ENCODE peak calls at places on chromosomes 12 and 14, in five cellular contexts. One of them, this sample, is unnamed.

GRCh38 chr14:34713681-34714319 is 593 bp downstream of the CFL2 start:
- DNase-seq in keratinocyte: no peak
- DNase-seq in CD8-positive, alpha-beta T cell: no peak
- DNase-seq in HCT116: no peak
- DNase-seq in cardiac muscle cell: peak; percentile 38
- DNase-seq in this sample: peak; percentile 55

GRCh38 chr14:64591809-64592208 is 42.0 kb downstream of the PPP1R36 start:
- DNase-seq in keratinocyte: no peak
- DNase-seq in HCT116: no peak
- DNase-seq in cardiac muscle cell: no peak
- DNase-seq in CD8-positive, alpha-beta T cell: no peak
- DNase-seq in this sample: no peak

GRCh38 chr14:105503918-105504692 is 13.1 kb downstream of the TEDC1 start:
- DNase-seq in CD8-positive, alpha-beta T cell: no peak
- DNase-seq in HCT116: no peak
- DNase-seq in cardiac muscle cell: no peak
- DNase-seq in keratinocyte: no peak
- DNase-seq in this sample: no peak

GRCh38 chr12:6215932-6216494 is 15.8 kb downstream of the CD9 start:
- DNase-seq in keratinocyte: peak; percentile 97
- DNase-seq in CD8-positive, alpha-beta T cell: no peak
- DNase-seq in cardiac muscle cell: no peak
- DNase-seq in HCT116: peak; percentile 93
- DNase-seq in this sample: no peak

GRCh38 chr12:11727133-11727664 is 77.7 kb downstream of the ETV6 start:
- DNase-seq in HCT116: no peak
- DNase-seq in CD8-positive, alpha-beta T cell: no peak
- DNase-seq in keratinocyte: no peak
- DNase-seq in cardiac muscle cell: no peak
- DNase-seq in this sample: no peak

GRCh38 chr12:68189766-68190700 is 30.5 kb upstream of the IFNG start:
- DNase-seq in CD8-positive, alpha-beta T cell: no peak
- DNase-seq in keratinocyte: no peak
- DNase-seq in cardiac muscle cell: no peak
- DNase-seq in HCT116: peak; percentile 13
- DNase-seq in this sample: no peak

GRCh38 chr12:120369476-120370342 is 745 bp upstream of the MSI1 start:
- DNase-seq in keratinocyte: no peak
- DNase-seq in HCT116: no peak
- DNase-seq in cardiac muscle cell: peak; percentile 28
- DNase-seq in CD8-positive, alpha-beta T cell: no peak
- DNase-seq in this sample: no peak

GRCh38 chr14:68663385-68664076 is 129.3 kb downstream of the ZFP36L1 start:
- DNase-seq in HCT116: no peak
- DNase-seq in keratinocyte: no peak
- DNase-seq in CD8-positive, alpha-beta T cell: no peak
- DNase-seq in cardiac muscle cell: no peak
- DNase-seq in this sample: no peak

GRCh38 chr14:68726093-68726695 is 66.7 kb downstream of the ZFP36L1 start:
- DNase-seq in keratinocyte: no peak
- DNase-seq in CD8-positive, alpha-beta T cell: no peak
- DNase-seq in HCT116: no peak
- DNase-seq in cardiac muscle cell: no peak
- DNase-seq in this sample: no peak

GRCh38 chr14:98321838-98322237 is 950.2 kb downstream of the BCL11B start:
- DNase-seq in CD8-positive, alpha-beta T cell: no peak
- DNase-seq in HCT116: no peak
- DNase-seq in keratinocyte: no peak
- DNase-seq in cardiac muscle cell: no peak
- DNase-seq in this sample: no peak

GRCh38 chr14:75223664-75224154 is 47.3 kb upstream of the TMED10 start:
- DNase-seq in CD8-positive, alpha-beta T cell: no peak
- DNase-seq in HCT116: no peak
- DNase-seq in keratinocyte: no peak
- DNase-seq in cardiac muscle cell: peak; percentile 34
- DNase-seq in this sample: peak; percentile 60

GRCh38 chr12:2876431-2877046 is 435 bp downstream of the FOXM1 start:
- DNase-seq in keratinocyte: no peak
- DNase-seq in cardiac muscle cell: no peak
- DNase-seq in HCT116: no peak
- DNase-seq in CD8-positive, alpha-beta T cell: no peak
- DNase-seq in this sample: peak; percentile 36

GRCh38 chr14:38207830-38208815 is at the start of gene SSTR1:
- DNase-seq in CD8-positive, alpha-beta T cell: no peak
- DNase-seq in HCT116: no peak
- DNase-seq in keratinocyte: no peak
- DNase-seq in cardiac muscle cell: peak; percentile 27
- DNase-seq in this sample: no peak
- H3K4me3 ChIP-seq in CD8-positive, alpha-beta T cell: peak within 1 kb of the TSS; percentile 28
- H3K4me3 ChIP-seq in HCT116: no peak within 1 kb of the TSS
- H3K4me3 ChIP-seq in keratinocyte: no peak within 1 kb of the TSS
- H3K4me3 ChIP-seq in cardiac muscle cell: peak within 1 kb of the TSS; percentile 12
- H3K4me3 ChIP-seq in this sample: no peak within 1 kb of the TSS

GRCh38 chr12:79559591-79559990 is 131.2 kb downstream of the PAWR start:
- DNase-seq in HCT116: no peak
- DNase-seq in CD8-positive, alpha-beta T cell: no peak
- DNase-seq in cardiac muscle cell: no peak
- DNase-seq in keratinocyte: no peak
- DNase-seq in this sample: no peak

GRCh38 chr12:79560165-79560889 is 130.4 kb downstream of the PAWR start:
- DNase-seq in cardiac muscle cell: no peak
- DNase-seq in HCT116: no peak
- DNase-seq in keratinocyte: no peak
- DNase-seq in CD8-positive, alpha-beta T cell: no peak
- DNase-seq in this sample: no peak

GRCh38 chr12:79566452-79566851 is 124.3 kb downstream of the PAWR start:
- DNase-seq in cardiac muscle cell: no peak
- DNase-seq in keratinocyte: no peak
- DNase-seq in HCT116: no peak
- DNase-seq in CD8-positive, alpha-beta T cell: no peak
- DNase-seq in this sample: no peak

GRCh38 chr12:79561401-79562132 is 129.2 kb downstream of the PAWR start:
- DNase-seq in keratinocyte: no peak
- DNase-seq in HCT116: no peak
- DNase-seq in CD8-positive, alpha-beta T cell: no peak
- DNase-seq in cardiac muscle cell: no peak
- DNase-seq in this sample: no peak

DNA sequence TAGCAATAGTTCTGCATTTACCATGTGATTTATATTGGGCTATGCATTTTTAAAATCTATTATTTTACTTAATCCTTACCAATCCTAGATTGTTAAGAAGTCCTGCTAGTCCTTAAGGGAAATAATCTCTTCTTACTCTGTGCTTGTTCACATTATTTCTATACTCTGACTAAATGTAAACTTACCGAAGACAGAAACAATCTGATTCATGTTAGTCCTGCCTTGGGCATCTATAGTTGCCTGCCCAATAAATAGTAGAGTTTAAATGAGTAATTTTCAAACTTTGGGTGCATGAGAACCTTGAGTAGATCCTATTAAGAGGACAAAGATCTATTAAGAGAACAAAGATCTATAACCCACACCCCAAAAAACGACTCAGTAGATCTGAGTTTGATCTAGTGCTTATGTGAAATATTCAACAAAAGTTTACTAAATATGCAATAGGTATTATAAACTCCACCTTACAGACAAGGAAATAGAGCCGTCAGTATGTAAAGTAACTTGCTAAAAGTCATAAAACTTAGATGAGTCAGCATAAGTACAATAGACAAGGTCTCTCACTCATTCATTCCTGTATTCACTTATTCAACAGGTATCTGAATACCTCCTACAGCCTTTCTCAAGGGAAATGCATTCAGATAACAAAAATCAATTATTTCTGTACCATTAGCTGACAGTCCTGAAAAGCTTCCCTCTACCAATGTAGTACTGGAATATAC is 127.6 kb downstream of the PAWR start:
- DNase-seq in CD8-positive, alpha-beta T cell: no peak
- DNase-seq in keratinocyte: no peak
- DNase-seq in HCT116: no peak
- DNase-seq in cardiac muscle cell: no peak
- DNase-seq in this sample: no peak
- H3K9me3 ChIP-seq in CD8-positive, alpha-beta T cell: no peaks in the 10 kb centered on the region
- H3K9me3 ChIP-seq in keratinocyte: no peaks in the 10 kb centered on the region
- H3K9me3 ChIP-seq in HCT116: no peaks in the 10 kb centered on the region
- H3K9me3 ChIP-seq in cardiac muscle cell: no peaks in the 10 kb centered on the region
- H3K9me3 ChIP-seq in this sample: peaks cover 3% of the 10 kb centered on the region

GRCh38 chr12:57477710-57478681 is 1.7 kb downstream of the ARHGAP9 start:
- DNase-seq in HCT116: no peak
- DNase-seq in keratinocyte: no peak
- DNase-seq in CD8-positive, alpha-beta T cell: no peak
- DNase-seq in cardiac muscle cell: no peak
- DNase-seq in this sample: no peak

GRCh38 chr12:57475271-57476161 is 4.2 kb downstream of the ARHGAP9 start:
- DNase-seq in HCT116: no peak
- DNase-seq in keratinocyte: no peak
- DNase-seq in cardiac muscle cell: peak; percentile 45
- DNase-seq in CD8-positive, alpha-beta T cell: no peak
- DNase-seq in this sample: no peak

GRCh38 chr12:57474862-57475261 is 4.8 kb downstream of the ARHGAP9 start:
- DNase-seq in HCT116: no peak
- DNase-seq in cardiac muscle cell: no peak
- DNase-seq in CD8-positive, alpha-beta T cell: no peak
- DNase-seq in keratinocyte: no peak
- DNase-seq in this sample: no peak

GRCh38 chr12:57476993-57477709 is 2.5 kb downstream of the ARHGAP9 start:
- DNase-seq in HCT116: no peak
- DNase-seq in keratinocyte: no peak
- DNase-seq in cardiac muscle cell: no peak
- DNase-seq in CD8-positive, alpha-beta T cell: no peak
- DNase-seq in this sample: no peak

GRCh38 chr12:57476162-57476992 is 3.3 kb downstream of the ARHGAP9 start:
- DNase-seq in HCT116: no peak
- DNase-seq in CD8-positive, alpha-beta T cell: peak; percentile 50
- DNase-seq in keratinocyte: no peak
- DNase-seq in cardiac muscle cell: no peak
- DNase-seq in this sample: no peak
- H3K4me3 ChIP-seq in HCT116: no peak overlapping the region
- H3K4me3 ChIP-seq in CD8-positive, alpha-beta T cell: peak overlapping the region; percentile 83
- H3K4me3 ChIP-seq in keratinocyte: no peak overlapping the region
- H3K4me3 ChIP-seq in cardiac muscle cell: peak overlapping the region; percentile 20
- H3K4me3 ChIP-seq in this sample: no peak overlapping the region

DNA sequence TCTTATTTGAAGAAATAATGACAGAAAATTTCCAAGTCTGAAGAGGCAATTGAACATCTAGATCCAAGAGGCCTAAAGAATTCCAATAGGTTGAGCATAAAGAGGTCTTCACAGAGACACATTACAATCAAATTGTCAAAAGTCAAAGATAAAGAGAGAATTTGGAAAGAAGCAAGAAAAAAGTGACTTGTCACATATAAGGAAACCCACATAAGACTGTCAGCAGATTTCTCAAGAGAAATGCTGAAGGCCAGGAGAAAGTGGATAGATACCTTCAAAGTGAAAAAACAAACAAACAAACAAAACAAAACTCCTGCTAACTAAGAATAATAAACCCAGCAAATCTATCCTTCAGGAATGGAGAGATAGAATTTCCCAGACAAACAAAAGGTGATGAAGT is 118.1 kb upstream of the LGR5 start:
- DNase-seq in cardiac muscle cell: no peak
- DNase-seq in keratinocyte: no peak
- DNase-seq in HCT116: no peak
- DNase-seq in CD8-positive, alpha-beta T cell: no peak
- DNase-seq in this sample: no peak
- H3K9me3 ChIP-seq in cardiac muscle cell: no peaks in the 10 kb centered on the region
- H3K9me3 ChIP-seq in keratinocyte: peaks cover 3% of the 10 kb centered on the region
- H3K9me3 ChIP-seq in HCT116: peaks cover 4% of the 10 kb centered on the region
- H3K9me3 ChIP-seq in CD8-positive, alpha-beta T cell: peaks cover 9% of the 10 kb centered on the region
- H3K9me3 ChIP-seq in this sample: no peaks in the 10 kb centered on the region

DNA sequence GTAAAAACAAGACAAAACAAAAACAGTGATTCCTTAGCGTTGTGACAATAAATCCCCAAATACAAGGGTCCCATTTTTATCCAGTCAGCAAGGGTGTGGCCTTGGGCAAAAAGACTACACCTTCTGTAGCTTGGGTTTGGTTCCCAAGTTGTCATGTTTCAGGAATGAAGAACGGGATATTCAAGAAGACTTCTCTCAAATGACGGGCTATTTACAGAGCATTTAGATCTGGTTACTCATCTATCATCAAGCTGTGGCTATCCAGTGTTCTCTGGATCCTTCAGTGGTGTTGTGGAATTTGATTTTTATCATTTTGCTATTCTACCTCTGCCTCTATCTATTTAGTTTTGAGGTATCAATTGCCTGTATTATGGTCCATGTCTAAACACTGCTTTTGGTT is 219.7 kb downstream of the SLC25A21 start:
- DNase-seq in keratinocyte: no peak
- DNase-seq in cardiac muscle cell: no peak
- DNase-seq in HCT116: peak; percentile 34
- DNase-seq in CD8-positive, alpha-beta T cell: no peak
- DNase-seq in this sample: no peak
- H3K4me3 ChIP-seq in keratinocyte: no peak overlapping the region
- H3K4me3 ChIP-seq in cardiac muscle cell: no peak overlapping the region
- H3K4me3 ChIP-seq in HCT116: no peak overlapping the region
- H3K4me3 ChIP-seq in CD8-positive, alpha-beta T cell: no peak overlapping the region
- H3K4me3 ChIP-seq in this sample: no peak overlapping the region

This sample was measured in HAP-1.